ENCODE peak calls at places on chromosome 19, in five cellular contexts. One of them, this sample, is unnamed.
A peak's percentile ranks its signal among the peaks of the same experiment; 100 is the strongest.

GRCh38 chr19:44113784-44114390 is 688 bp downstream of the ZNF225 start:
- DNase-seq in activated CD8-positive, alpha-beta memory T cell treated with anti-CD3 and anti-CD28 coated beads for 1 hour: no peak
- DNase-seq in GM23248: peak; percentile 40
- DNase-seq in PC-3: no peak
- DNase-seq in stimulated activated CD4-positive, alpha-beta T cell treated with anti-CD3 and anti-CD28 coated beads, Interleukin-4, amount 100 ng/mL, for 4 hours: no peak
- DNase-seq in this sample: no peak

GRCh38 chr19:40807147-40808020 is 8.4 kb downstream of the EGLN2 start:
- DNase-seq in activated CD8-positive, alpha-beta memory T cell treated with anti-CD3 and anti-CD28 coated beads for 1 hour: no peak
- DNase-seq in GM23248: peak; percentile 24
- DNase-seq in PC-3: peak; percentile 49
- DNase-seq in stimulated activated CD4-positive, alpha-beta T cell treated with anti-CD3 and anti-CD28 coated beads, Interleukin-4, amount 100 ng/mL, for 4 hours: no peak
- DNase-seq in this sample: no peak

GRCh38 chr19:6528544-6529121 is 2.2 kb upstream of the TNFSF9 start:
- DNase-seq in activated CD8-positive, alpha-beta memory T cell treated with anti-CD3 and anti-CD28 coated beads for 1 hour: no peak
- DNase-seq in GM23248: peak; percentile 18
- DNase-seq in PC-3: no peak
- DNase-seq in stimulated activated CD4-positive, alpha-beta T cell treated with anti-CD3 and anti-CD28 coated beads, Interleukin-4, amount 100 ng/mL, for 4 hours: no peak
- DNase-seq in this sample: no peak

GRCh38 chr19:40392894-40393517 is 3.0 kb upstream of the HIPK4 start:
- DNase-seq in activated CD8-positive, alpha-beta memory T cell treated with anti-CD3 and anti-CD28 coated beads for 1 hour: no peak
- DNase-seq in GM23248: no peak
- DNase-seq in PC-3: peak; percentile 69
- DNase-seq in stimulated activated CD4-positive, alpha-beta T cell treated with anti-CD3 and anti-CD28 coated beads, Interleukin-4, amount 100 ng/mL, for 4 hours: no peak
- DNase-seq in this sample: no peak

GRCh38 chr19:5354403-5354802 is 13.8 kb upstream of the PTPRS start:
- DNase-seq in activated CD8-positive, alpha-beta memory T cell treated with anti-CD3 and anti-CD28 coated beads for 1 hour: no peak
- DNase-seq in GM23248: peak; percentile 33
- DNase-seq in PC-3: peak; percentile 29
- DNase-seq in stimulated activated CD4-positive, alpha-beta T cell treated with anti-CD3 and anti-CD28 coated beads, Interleukin-4, amount 100 ng/mL, for 4 hours: no peak
- DNase-seq in this sample: no peak

GRCh38 chr19:4108767-4109625 is 14.9 kb downstream of the MAP2K2 start:
- DNase-seq in activated CD8-positive, alpha-beta memory T cell treated with anti-CD3 and anti-CD28 coated beads for 1 hour: peak; percentile 52
- DNase-seq in GM23248: no peak
- DNase-seq in PC-3: no peak
- DNase-seq in stimulated activated CD4-positive, alpha-beta T cell treated with anti-CD3 and anti-CD28 coated beads, Interleukin-4, amount 100 ng/mL, for 4 hours: peak; percentile 49
- DNase-seq in this sample: no peak

GRCh38 chr19:35717665-35718344 is at the start of gene KMT2B:
- DNase-seq in activated CD8-positive, alpha-beta memory T cell treated with anti-CD3 and anti-CD28 coated beads for 1 hour: no peak
- DNase-seq in GM23248: no peak
- DNase-seq in PC-3: peak; percentile 89
- DNase-seq in stimulated activated CD4-positive, alpha-beta T cell treated with anti-CD3 and anti-CD28 coated beads, Interleukin-4, amount 100 ng/mL, for 4 hours: no peak
- DNase-seq in this sample: peak; percentile 91

GRCh38 chr19:43777163-43777700 is 3.5 kb downstream of the KCNN4 start:
- DNase-seq in activated CD8-positive, alpha-beta memory T cell treated with anti-CD3 and anti-CD28 coated beads for 1 hour: no peak
- DNase-seq in GM23248: peak; percentile 37
- DNase-seq in PC-3: no peak
- DNase-seq in stimulated activated CD4-positive, alpha-beta T cell treated with anti-CD3 and anti-CD28 coated beads, Interleukin-4, amount 100 ng/mL, for 4 hours: no peak
- DNase-seq in this sample: peak; percentile 71

GRCh38 chr19:8821748-8822241 is 10.3 kb downstream of the ZNF558 start:
- DNase-seq in activated CD8-positive, alpha-beta memory T cell treated with anti-CD3 and anti-CD28 coated beads for 1 hour: no peak
- DNase-seq in GM23248: no peak
- DNase-seq in PC-3: no peak
- DNase-seq in stimulated activated CD4-positive, alpha-beta T cell treated with anti-CD3 and anti-CD28 coated beads, Interleukin-4, amount 100 ng/mL, for 4 hours: no peak
- DNase-seq in this sample: no peak

GRCh38 chr19:3045885-3046603 is 16.3 kb downstream of the TLE5 start:
- DNase-seq in activated CD8-positive, alpha-beta memory T cell treated with anti-CD3 and anti-CD28 coated beads for 1 hour: no peak
- DNase-seq in GM23248: no peak
- DNase-seq in PC-3: no peak
- DNase-seq in stimulated activated CD4-positive, alpha-beta T cell treated with anti-CD3 and anti-CD28 coated beads, Interleukin-4, amount 100 ng/mL, for 4 hours: no peak
- DNase-seq in this sample: peak; percentile 31

GRCh38 chr19:55360902-55361301 is 2.2 kb downstream of the GARIN5B start:
- DNase-seq in activated CD8-positive, alpha-beta memory T cell treated with anti-CD3 and anti-CD28 coated beads for 1 hour: no peak
- DNase-seq in GM23248: no peak
- DNase-seq in PC-3: no peak
- DNase-seq in stimulated activated CD4-positive, alpha-beta T cell treated with anti-CD3 and anti-CD28 coated beads, Interleukin-4, amount 100 ng/mL, for 4 hours: no peak
- DNase-seq in this sample: no peak

GRCh38 chr19:28737021-28737525 is 475.9 kb downstream of the UQCRFS1 start:
- DNase-seq in activated CD8-positive, alpha-beta memory T cell treated with anti-CD3 and anti-CD28 coated beads for 1 hour: no peak
- DNase-seq in GM23248: peak; percentile 75
- DNase-seq in PC-3: peak; percentile 35
- DNase-seq in stimulated activated CD4-positive, alpha-beta T cell treated with anti-CD3 and anti-CD28 coated beads, Interleukin-4, amount 100 ng/mL, for 4 hours: no peak
- DNase-seq in this sample: peak; percentile 38

GRCh38 chr19:18401580-18402112 is 4.2 kb upstream of the LRRC25 start:
- DNase-seq in activated CD8-positive, alpha-beta memory T cell treated with anti-CD3 and anti-CD28 coated beads for 1 hour: no peak
- DNase-seq in GM23248: peak; percentile 77
- DNase-seq in PC-3: peak; percentile 62
- DNase-seq in stimulated activated CD4-positive, alpha-beta T cell treated with anti-CD3 and anti-CD28 coated beads, Interleukin-4, amount 100 ng/mL, for 4 hours: no peak
- DNase-seq in this sample: no peak

GRCh38 chr19:53942001-53942786 is 20.5 kb upstream of the CACNG8 start:
- DNase-seq in activated CD8-positive, alpha-beta memory T cell treated with anti-CD3 and anti-CD28 coated beads for 1 hour: no peak
- DNase-seq in GM23248: peak; percentile 33
- DNase-seq in PC-3: peak; percentile 19
- DNase-seq in stimulated activated CD4-positive, alpha-beta T cell treated with anti-CD3 and anti-CD28 coated beads, Interleukin-4, amount 100 ng/mL, for 4 hours: no peak
- DNase-seq in this sample: no peak

This sample was measured in NCI-H1092 treated with DMSO at 0.1 percent for 48 hours.